ENCODE peak calls at places on chromosomes 5 and 9, in ten cellular contexts. Y, K, T, G, Q, D, A, U, S and R are unnamed samples.

GRCh38 chr5:1032011-1032410 is 23.4 kb downstream of the NKD2 start:
- DNase-seq in K (no peak), A (no peak), Y (no peak), T (no peak), S (no peak), G (no peak), Q (no peak), D (no peak), U (no peak), R (no peak)

GRCh38 chr5:35849850-35850249 is 6.8 kb upstream of the IL7R start:
- DNase-seq in T (no peak), D (no peak), Q (no peak), Y (no peak), G (no peak), U (no peak), A (no peak), S (no peak), K (no peak), R (no peak)

GRCh38 chr9:23342296-23342695 is 483.7 kb downstream of the ELAVL2 start:
- DNase-seq in S (peak), U (no peak), K (peak), D (peak), A (no peak), G (no peak), Y (no peak), T (peak), Q (no peak), R (peak)

GRCh38 chr9:94703488-94704140 is 22.9 kb upstream of the AOPEP start:
- DNase-seq in K (no peak), D (no peak), A (no peak), Y (no peak), Q (no peak), U (no peak), G (no peak), T (no peak), S (no peak), R (no peak)

GRCh38 chr9:18668944-18669343 is 195.0 kb downstream of the ADAMTSL1 start:
- DNase-seq in K (no peak), S (no peak), A (no peak), G (no peak), Y (no peak), U (no peak), D (no peak), T (no peak), Q (no peak), R (no peak)

GRCh38 chr9:105333811-105334210 is 89.4 kb downstream of the SLC44A1 start:
- DNase-seq in D (peak), Q (no peak), U (no peak), K (no peak), A (peak), G (no peak), Y (no peak), T (peak), S (no peak), R (peak)

GRCh38 chr9:69573666-69574456 is 98.3 kb downstream of the APBA1 start:
- DNase-seq in Q (no peak), D (peak), A (peak), S (no peak), Y (no peak), T (peak), G (no peak), U (no peak), K (peak), R (peak)

GRCh38 chr9:19754921-19755320 is 33.9 kb downstream of the SLC24A2 start:
- DNase-seq in S (no peak), U (no peak), T (no peak), A (no peak), G (no peak), D (no peak), Q (no peak), Y (no peak), K (no peak), R (no peak)

GRCh38 chr9:106969696-106970095 is 106.7 kb downstream of the ZNF462 start:
- DNase-seq in Q (no peak), Y (no peak), G (peak), T (no peak), S (no peak), D (no peak), U (no peak), A (no peak), K (no peak), R (no peak)

GRCh38 chr9:135533093-135533492 is 11.9 kb downstream of the LCN1 start:
- DNase-seq in A (no peak), T (no peak), Y (no peak), K (no peak), Q (peak), U (no peak), D (no peak), S (no peak), G (no peak), R (no peak)

GRCh38 chr5:174667526-174667925 is 56.9 kb upstream of the MSX2 start:
- DNase-seq in Q (no peak), U (no peak), K (no peak), S (no peak), A (no peak), D (no peak), G (no peak), Y (no peak), T (no peak), R (no peak)

GRCh38 chr9:133658442-133659431 is 22.6 kb downstream of the DBH start:
- DNase-seq in D (peak), T (peak), A (peak), Y (no peak), Q (peak), S (no peak), K (peak), U (peak), G (peak), R (peak)
- H3K4me3 ChIP-seq in D (peak), T (peak), A (no peak), Y (peak), Q (no peak), S (no peak), K (peak), U (peak), G (no peak), R (peak)

GRCh38 chr5:124905756-124906155 is 159.3 kb upstream of the ZNF608 start:
- DNase-seq in U (no peak), Q (no peak), T (no peak), G (no peak), Y (no peak), A (no peak), D (no peak), K (no peak), S (no peak), R (no peak)

GRCh38 chr5:124906339-124907097 is 160.1 kb upstream of the ZNF608 start:
- DNase-seq in A (peak), T (peak), S (peak), U (no peak), D (peak), G (peak), K (peak), Y (peak), Q (no peak), R (peak)

GRCh38 chr5:124905256-124905655 is 158.8 kb upstream of the ZNF608 start:
- DNase-seq in T (no peak), Y (no peak), G (no peak), Q (no peak), D (no peak), S (no peak), A (no peak), U (no peak), K (no peak), R (no peak)

GRCh38 chr5:124901081-124901480 is 154.6 kb upstream of the ZNF608 start:
- DNase-seq in D (peak), A (no peak), Y (no peak), Q (no peak), T (peak), G (no peak), U (no peak), K (no peak), S (no peak), R (no peak)

GRCh38 chr5:124902097-124902821 is 155.8 kb upstream of the ZNF608 start:
- DNase-seq in U (no peak), K (no peak), A (peak), Q (no peak), Y (peak), D (peak), T (peak), G (peak), S (peak), R (peak)
- H3K4me3 ChIP-seq in U (no peak), K (no peak), A (no peak), Q (no peak), Y (no peak), D (no peak), T (no peak), G (no peak), S (no peak), R (no peak)

DNA sequence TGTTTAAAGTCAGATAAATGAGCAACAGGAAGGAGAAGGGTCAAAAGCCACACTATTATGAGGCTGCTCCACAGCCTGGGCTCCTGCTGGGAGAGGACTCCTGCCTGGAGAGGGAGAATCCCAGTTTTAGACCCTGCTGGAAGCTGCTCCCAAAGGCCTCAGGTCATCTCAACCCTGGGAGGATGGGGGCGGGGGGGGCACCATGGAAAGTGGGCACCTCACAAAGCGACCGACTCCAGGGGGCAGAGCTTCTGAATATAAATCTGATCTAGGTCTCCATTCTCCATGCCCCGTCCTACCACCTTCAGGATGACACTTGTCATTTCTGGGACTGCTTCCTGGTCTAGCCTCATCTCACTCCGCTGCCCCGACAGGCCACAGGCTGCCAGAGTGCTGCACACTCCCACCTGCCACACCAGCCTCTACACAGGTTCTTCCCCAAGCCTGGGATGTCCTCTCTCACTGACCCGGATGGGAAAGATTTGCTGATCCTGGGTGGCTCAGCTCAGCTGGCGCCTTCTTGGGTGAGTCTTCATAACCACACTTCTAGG is 183.4 kb downstream of the GAPVD1 start:
- DNase-seq in S (no peak), D (no peak), K (no peak), G (no peak), U (no peak), Q (no peak), Y (no peak), A (no peak), T (no peak), R (no peak)
- H3K4me3 ChIP-seq in S (no peak), D (no peak), K (no peak), G (no peak), U (no peak), Q (no peak), Y (no peak), A (no peak), T (no peak), R (no peak)

GRCh38 chr9:137604345-137605145 is 941 bp upstream of the ARRDC1 start:
- DNase-seq in T (no peak), A (no peak), Y (no peak), S (peak), Q (no peak), K (no peak), G (peak), U (no peak), D (peak), R (no peak)

GRCh38 chr9:137606005-137606601 is 617 bp downstream of the ARRDC1 start:
- DNase-seq in D (peak), Q (no peak), Y (no peak), T (no peak), G (peak), A (no peak), U (no peak), K (no peak), S (no peak), R (peak)

GRCh38 chr9:137606734-137607138 is 1.2 kb downstream of the ARRDC1 start:
- DNase-seq in S (no peak), Q (no peak), Y (no peak), U (no peak), G (no peak), K (no peak), T (no peak), A (no peak), D (peak), R (no peak)

GRCh38 chr9:137605146-137606004 is at the start of gene ARRDC1:
- DNase-seq in G (peak), Y (no peak), A (peak), Q (peak), T (peak), D (peak), K (peak), S (peak), U (peak), R (peak)

GRCh38 chr9:137607141-137607857 is 1.8 kb downstream of the ARRDC1 start:
- DNase-seq in S (no peak), T (peak), G (peak), Y (no peak), Q (no peak), K (no peak), U (no peak), A (no peak), D (peak), R (peak)
- H3K4me3 ChIP-seq in S (peak), T (peak), G (no peak), Y (peak), Q (no peak), K (peak), U (no peak), A (peak), D (peak), R (peak)

GRCh38 chr5:164578911-164579310 is 1073.5 kb downstream of the MAT2B start:
- DNase-seq in A (no peak), U (no peak), S (no peak), G (no peak), Q (no peak), Y (no peak), D (no peak), T (no peak), K (no peak), R (no peak)
- H3K4me3 ChIP-seq in A (no peak), U (no peak), S (no peak), G (no peak), Q (no peak), Y (no peak), D (no peak), T (no peak), K (no peak), R (no peak)

GRCh38 chr5:150519560-150519945 is 11.6 kb downstream of the NDST1 start:
- DNase-seq in Q (no peak), U (no peak), S (no peak), A (no peak), G (no peak), D (peak), Y (no peak), K (no peak), T (no peak), R (no peak)
- H3K4me3 ChIP-seq in Q (no peak), U (no peak), S (no peak), A (no peak), G (no peak), D (no peak), Y (no peak), K (no peak), T (no peak), R (no peak)